ENCODE peak calls at places on chromosome 22, in eight cellular contexts. O is CD8-positive, alpha-beta T cell; S is stomach; V is adrenal gland; I is IMR-90; K is right atrium auricular region; J is WERI-Rb-1; E is MM.1S. W is an unnamed sample.
A peak's percentile ranks its signal among the peaks of the same experiment; 100 is the strongest.

GRCh38 chr22:28358244-28358777 is 321.3 kb downstream of the TTC28 start:
- DNase-seq in S (no peak), J (no peak), V (no peak), O (no peak), I (no peak), E (no peak), K (no peak), W (no peak)

GRCh38 chr22:46531776-46532175 is 5.6 kb downstream of the CELSR1 start:
- DNase-seq in S (no peak), V (no peak), K (no peak), E (no peak), O (no peak), J (no peak), I (no peak), W (no peak)

GRCh38 chr22:20113551-20114310 is 2.2 kb upstream of the RANBP1 start:
- DNase-seq in J (no peak), S (no peak), O (no peak), K (no peak), V (no peak), I (no peak), E (no peak), W (no peak)

GRCh38 chr22:47565607-47566006 is 803.2 kb downstream of the TBC1D22A start:
- DNase-seq in O (peak; percentile 4), I (no peak), K (peak; percentile 36), E (no peak), V (no peak), S (no peak), J (no peak), W (no peak)

GRCh38 chr22:22943521-22944267 is 56.1 kb downstream of the IGLL5 start:
- DNase-seq in K (peak; percentile 56), I (no peak), J (no peak), O (no peak), E (no peak), S (peak; percentile 21), V (peak; percentile 29), W (peak; percentile 13)

GRCh38 chr22:19808873-19809478 is 45.7 kb downstream of the GNB1L start:
- DNase-seq in E (no peak), I (no peak), K (no peak), S (no peak), O (no peak), V (no peak), J (peak; percentile 8), W (no peak)

GRCh38 chr22:47059701-47060161 is 297.3 kb downstream of the TBC1D22A start:
- DNase-seq in V (no peak), I (no peak), K (no peak), J (no peak), S (no peak), O (no peak), E (no peak), W (no peak)

GRCh38 chr22:48531721-48532435 is 1295.8 kb downstream of the BRD1 start:
- DNase-seq in E (no peak), S (no peak), I (no peak), V (no peak), O (no peak), K (no peak), J (peak; percentile 57), W (no peak)

GRCh38 chr22:26479043-26479791 is 4.4 kb downstream of the HPS4 start:
- DNase-seq in K (no peak), I (no peak), J (peak; percentile 29), O (no peak), V (peak; percentile 14), E (no peak), S (no peak), W (no peak)

GRCh38 chr22:47168900-47169800 is 406.7 kb downstream of the TBC1D22A start:
- DNase-seq in K (no peak), V (peak; percentile 45), J (peak; percentile 61), E (no peak), I (peak; percentile 8), S (peak; percentile 25), O (no peak), W (no peak)

GRCh38 chr22:26798433-26799065 is 141.2 kb downstream of the MIAT start:
- DNase-seq in E (no peak), K (no peak), O (no peak), S (no peak), V (no peak), J (no peak), I (no peak), W (peak; percentile 44)

GRCh38 chr22:46054091-46054877 is 77.3 kb upstream of the WNT7B start:
- DNase-seq in E (peak; percentile 82), O (peak; percentile 33), K (no peak), S (peak; percentile 52), J (no peak), V (peak; percentile 86), I (peak; percentile 45), W (peak; percentile 68)

GRCh38 chr22:29195118-29195963 is 10.4 kb upstream of the EMID1 start:
- DNase-seq in I (no peak), E (no peak), V (no peak), S (no peak), J (no peak), O (no peak), K (no peak), W (no peak)

GRCh38 chr22:39511226-39511625 is 9.1 kb upstream of the ATF4 start:
- DNase-seq in S (no peak), V (no peak), O (no peak), K (no peak), E (no peak), I (no peak), J (no peak), W (no peak)

GRCh38 chr22:29798801-29799200 is 31.6 kb downstream of the UQCR10 start:
- DNase-seq in I (no peak), O (no peak), S (peak; percentile 46), K (no peak), J (no peak), E (no peak), V (no peak), W (no peak)

GRCh38 chr22:29473001-29473400 is 7.0 kb upstream of the NEFH start:
- DNase-seq in V (no peak), I (no peak), E (no peak), O (no peak), J (no peak), S (no peak), K (no peak), W (no peak)

GRCh38 chr22:29816539-29816938 is 21.5 kb downstream of the ASCC2 start:
- DNase-seq in J (no peak), E (no peak), I (no peak), O (no peak), V (no peak), K (no peak), S (no peak), W (no peak)

DNA sequence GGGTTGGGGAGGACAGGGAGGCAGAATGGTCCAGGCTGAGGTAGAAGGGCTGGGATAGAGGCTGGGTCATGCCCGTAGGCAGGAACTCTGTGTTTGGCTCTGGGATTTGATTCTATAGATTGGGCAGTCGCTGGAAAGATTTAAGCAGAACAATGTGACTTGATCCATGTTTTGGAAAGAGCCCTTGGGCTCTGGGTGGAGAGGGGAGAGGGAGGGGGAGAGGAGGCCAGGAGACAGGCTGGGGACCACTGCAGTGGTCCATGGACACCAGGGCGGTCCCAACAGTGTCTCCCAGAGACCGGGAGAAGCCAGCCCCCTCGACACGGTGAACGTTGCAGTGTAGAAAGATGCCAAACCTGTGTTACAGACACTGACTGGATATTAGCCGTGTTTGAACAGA is 19.5 kb downstream of the PVALB start:
- DNase-seq in I (no peak), K (no peak), O (no peak), E (no peak), J (no peak), V (no peak), S (no peak), W (no peak)
- H3K4me3 ChIP-seq in I (no peak overlapping the region), K (no peak overlapping the region), O (no peak overlapping the region), E (no peak overlapping the region), J (no peak overlapping the region), V (no peak overlapping the region), S (no peak overlapping the region), W (no peak overlapping the region)

GRCh38 chr22:38148252-38148651 is 33.4 kb downstream of the PLA2G6 start:
- DNase-seq in I (peak; percentile 66), K (no peak), E (no peak), O (no peak), V (no peak), S (no peak), J (no peak), W (no peak)

GRCh38 chr22:38142606-38143005 is 32.1 kb upstream of the BAIAP2L2 start:
- DNase-seq in V (no peak), J (no peak), I (no peak), O (no peak), S (no peak), E (no peak), K (no peak), W (no peak)

GRCh38 chr22:38141574-38141973 is 31.1 kb upstream of the BAIAP2L2 start:
- DNase-seq in K (no peak), I (no peak), O (no peak), J (no peak), V (no peak), E (no peak), S (no peak), W (no peak)

GRCh38 chr22:38139901-38140300 is 29.4 kb upstream of the BAIAP2L2 start:
- DNase-seq in J (no peak), E (no peak), S (no peak), K (no peak), I (no peak), O (no peak), V (no peak), W (no peak)

GRCh38 chr22:38144025-38144405 is 33.5 kb upstream of the BAIAP2L2 start:
- DNase-seq in K (no peak), I (no peak), S (no peak), V (no peak), J (peak; percentile 61), E (no peak), O (no peak), W (no peak)
- TF ChIP-seq CTCF in K (no peak), I (no peak), S (no peak), V (no peak), J (peak; percentile 56), E (no peak), O (no peak), W (no peak)

GRCh38 chr22:44330188-44330726 is 17.5 kb upstream of the SHISAL1 start:
- DNase-seq in O (no peak), K (no peak), S (no peak), V (no peak), J (no peak), I (no peak), E (no peak), W (no peak)

GRCh38 chr22:44326549-44326881 is 13.8 kb upstream of the SHISAL1 start:
- DNase-seq in K (no peak), V (no peak), S (no peak), E (no peak), I (no peak), O (no peak), J (no peak), W (no peak)

GRCh38 chr22:44329179-44329796 is 16.5 kb upstream of the SHISAL1 start:
- DNase-seq in V (no peak), I (peak; percentile 27), O (no peak), S (no peak), J (peak; percentile 46), K (no peak), E (peak; percentile 94), W (no peak)

GRCh38 chr22:44328762-44329161 is 16.0 kb upstream of the SHISAL1 start:
- DNase-seq in V (no peak), K (no peak), J (no peak), O (no peak), I (no peak), E (no peak), S (no peak), W (no peak)

GRCh38 chr22:44328326-44328725 is 15.6 kb upstream of the SHISAL1 start:
- DNase-seq in K (no peak), V (no peak), J (no peak), I (no peak), S (no peak), O (no peak), E (no peak), W (no peak)
- H3K27me3 ChIP-seq in K (peaks cover 7% of the 10 kb centered on the region), V (peaks cover 21% of the 10 kb centered on the region), J (peaks cover 5% of the 10 kb centered on the region), I (peaks cover 16% of the 10 kb centered on the region), S (no peaks in the 10 kb centered on the region), O (peaks cover 27% of the 10 kb centered on the region), E (peaks cover 73% of the 10 kb centered on the region), W (peaks cover 28% of the 10 kb centered on the region)

GRCh38 chr22:35728639-35729308 is 11.1 kb downstream of the APOL5 start:
- DNase-seq in V (no peak), E (no peak), K (no peak), J (no peak), I (no peak), S (peak; percentile 76), O (no peak), W (peak; percentile 72)
- H3K4me3 ChIP-seq in V (no peak overlapping the region), E (no peak overlapping the region), K (no peak overlapping the region), J (no peak overlapping the region), I (no peak overlapping the region), S (no peak overlapping the region), O (no peak overlapping the region), W (no peak overlapping the region)

W was measured in colonic mucosa.